ENCODE peak calls at places on chromosomes 2 and 18, in seven cellular contexts. U is stomach; I is CD8-positive, alpha-beta T cell; E is tibial artery; F is breast epithelium; W is kidney; A is CD8-positive, alpha-beta memory T cell. V is an unnamed sample. For H3K36me3, the result is how much of the 10 kb centered on the place peaks cover.

GRCh38 chr18:63888473-63889190 is 1.1 kb downstream of the SERPINB2 start:
- DNase-seq in W (no peak), E (no peak), F (no peak), A (no peak), I (no peak), U (no peak), V (no peak)

GRCh38 chr2:239979243-239980023 is 45.7 kb downstream of the NDUFA10 start:
- DNase-seq in U (no peak), F (no peak), E (no peak), A (no peak), W (no peak), I (no peak), V (no peak)

GRCh38 chr18:5463390-5463789 is 80.4 kb downstream of the EPB41L3 start:
- DNase-seq in F (peak), I (no peak), E (peak), U (no peak), A (no peak), W (no peak), V (peak)

GRCh38 chr2:12321017-12321641 is 395.6 kb upstream of the TRIB2 start:
- DNase-seq in W (no peak), F (peak), I (no peak), A (no peak), U (no peak), E (peak), V (no peak)

GRCh38 chr2:110167326-110167955 is 37.4 kb downstream of the NPHP1 start:
- DNase-seq in U (no peak), I (no peak), F (no peak), W (no peak), E (no peak), A (no peak), V (no peak)

GRCh38 chr18:27713037-27713726 is 463.7 kb downstream of the CDH2 start:
- DNase-seq in I (no peak), U (no peak), W (no peak), F (no peak), A (no peak), E (no peak), V (no peak)

GRCh38 chr2:191170773-191171172 is 20.0 kb upstream of the STAT4 start:
- DNase-seq in E (no peak), F (no peak), W (no peak), A (no peak), U (no peak), I (no peak), V (no peak)

GRCh38 chr2:180776924-180777323 is 203.5 kb upstream of the UBE2E3 start:
- DNase-seq in F (no peak), I (no peak), A (no peak), U (no peak), E (no peak), W (no peak), V (no peak)

GRCh38 chr2:190477563-190478454 is 56.7 kb downstream of the NEMP2 start:
- DNase-seq in E (no peak), I (no peak), U (no peak), W (no peak), A (no peak), F (peak), V (peak)

GRCh38 chr2:182615036-182615435 is 101.0 kb upstream of the DNAJC10 start:
- DNase-seq in U (no peak), W (no peak), F (no peak), A (no peak), E (no peak), I (no peak), V (no peak)

GRCh38 chr2:151765760-151766159 is 31.5 kb upstream of the NEB start:
- DNase-seq in U (no peak), W (no peak), A (no peak), F (no peak), I (no peak), E (no peak), V (no peak)

GRCh38 chr2:4930704-4931103 is 761.5 kb upstream of the SOX11 start:
- DNase-seq in U (no peak), A (no peak), I (no peak), F (no peak), E (no peak), W (no peak), V (no peak)

GRCh38 chr18:51070545-51070944 is 40.5 kb downstream of the SMAD4 start:
- DNase-seq in I (no peak), U (no peak), A (no peak), W (no peak), E (no peak), F (no peak), V (no peak)

GRCh38 chr18:59502899-59503245 is 143.8 kb upstream of the LMAN1 start:
- DNase-seq in F (no peak), E (no peak), A (no peak), U (no peak), W (no peak), I (no peak), V (no peak)

GRCh38 chr2:72921088-72921851 is 4.0 kb downstream of the EMX1 start:
- DNase-seq in I (no peak), E (no peak), F (no peak), A (no peak), W (no peak), U (peak), V (no peak)

GRCh38 chr18:46607926-46608325 is 49.1 kb downstream of the LOXHD1 start:
- DNase-seq in U (no peak), E (no peak), A (no peak), I (no peak), W (no peak), F (no peak), V (no peak)

GRCh38 chr18:10304853-10305252 is 149.6 kb upstream of the APCDD1 start:
- DNase-seq in F (no peak), A (no peak), W (no peak), U (no peak), I (no peak), E (peak), V (no peak)

GRCh38 chr2:9280204-9280603 is 73.6 kb downstream of the ASAP2 start:
- DNase-seq in W (no peak), F (no peak), U (no peak), A (no peak), I (no peak), E (no peak), V (no peak)

GRCh38 chr18:57970356-57971095 is 73.5 kb upstream of the NEDD4L start:
- DNase-seq in I (no peak), W (no peak), F (no peak), U (no peak), E (no peak), A (no peak), V (no peak)

GRCh38 chr2:65429799-65430514 is 2.4 kb downstream of the SPRED2 start:
- DNase-seq in E (no peak), A (no peak), U (peak), W (no peak), I (no peak), F (no peak), V (peak)

GRCh38 chr2:26008851-26009566 is 24.9 kb upstream of the RAB10 start:
- DNase-seq in A (no peak), E (peak), F (peak), W (no peak), U (peak), I (no peak), V (peak)

GRCh38 chr18:5424903-5425302 is 118.9 kb downstream of the EPB41L3 start:
- DNase-seq in E (no peak), I (no peak), W (no peak), F (no peak), U (no peak), A (no peak), V (no peak)

GRCh38 chr2:237725661-237726060 is 72.9 kb upstream of the RBM44 start:
- DNase-seq in E (no peak), W (no peak), U (no peak), A (no peak), I (no peak), F (no peak), V (no peak)

GRCh38 chr2:216404010-216404618 is 8.2 kb upstream of the SMARCAL1 start:
- DNase-seq in F (no peak), A (no peak), I (peak), E (peak), U (peak), W (no peak), V (peak)

GRCh38 chr2:177165731-177166711 is 46.6 kb upstream of the HNRNPA3 start:
- DNase-seq in U (no peak), A (no peak), E (peak), I (no peak), F (no peak), W (no peak), V (no peak)

GRCh38 chr18:63850010-63850409 is 37.5 kb upstream of the SERPINB2 start:
- DNase-seq in U (no peak), E (no peak), W (no peak), F (no peak), I (no peak), A (no peak), V (no peak)

GRCh38 chr2:71798266-71799012 is 345.1 kb downstream of the DYSF start:
- DNase-seq in F (no peak), W (no peak), A (no peak), E (no peak), U (no peak), I (no peak), V (peak)

GRCh38 chr2:241842620-241843211 is 16.0 kb downstream of the PDCD1 start:
- DNase-seq in I (peak), E (peak), F (no peak), A (peak), U (peak), W (peak), V (peak)

GRCh38 chr18:42068030-42068429 is 113.0 kb downstream of the PIK3C3 start:
- DNase-seq in F (no peak), A (no peak), U (no peak), E (no peak), I (no peak), W (no peak), V (no peak)

GRCh38 chr2:108409768-108410167 is 32.0 kb downstream of the SULT1C4 start:
- DNase-seq in A (no peak), W (no peak), I (no peak), E (no peak), F (no peak), U (no peak), V (no peak)

GRCh38 chr2:30346475-30347169 is 100.4 kb upstream of the LCLAT1 start:
- DNase-seq in W (peak), U (no peak), F (peak), A (no peak), I (no peak), E (peak), V (peak)

GRCh38 chr2:191382801-191383200 is 137.6 kb downstream of the MYO1B start:
- DNase-seq in W (no peak), E (no peak), I (no peak), F (peak), U (peak), A (no peak), V (no peak)

GRCh38 chr2:215022418-215022817 is 116.0 kb downstream of the ABCA12 start:
- DNase-seq in I (no peak), W (no peak), F (no peak), E (no peak), A (no peak), U (no peak), V (no peak)

GRCh38 chr2:675982-676646 is 1.1 kb downstream of the TMEM18 start:
- DNase-seq in F (peak), U (no peak), E (peak), A (no peak), W (peak), I (peak), V (peak)

GRCh38 chr2:159326569-159327255 is 40.2 kb upstream of the WDSUB1 start:
- DNase-seq in U (no peak), E (no peak), F (no peak), A (no peak), W (no peak), I (no peak), V (no peak)

GRCh38 chr2:25332571-25332970 is 9.2 kb downstream of the DNMT3A start:
- DNase-seq in F (no peak), I (no peak), E (no peak), U (no peak), W (no peak), A (no peak), V (no peak)

GRCh38 chr2:121699421-121700328 is 37.0 kb downstream of the NIFK start:
- DNase-seq in E (no peak), I (peak), W (peak), F (peak), U (peak), A (peak), V (peak)

GRCh38 chr18:62933261-62933887 is 218.0 kb downstream of the PHLPP1 start:
- DNase-seq in I (no peak), A (no peak), E (no peak), F (no peak), U (no peak), W (no peak), V (no peak)

GRCh38 chr2:47629501-47630460 is 153.2 kb upstream of the MSH6 start:
- DNase-seq in I (no peak), E (no peak), W (no peak), U (no peak), A (no peak), F (no peak), V (peak)
- H3K36me3 ChIP-seq in I (under half), E (under half), W (under half), U (under half), A (under half), F (under half), V (under half)

GRCh38 chr2:196148736-196149135 is 22.6 kb downstream of the STK17B start:
- DNase-seq in F (no peak), W (no peak), E (no peak), U (no peak), A (no peak), I (no peak), V (no peak)
- H3K36me3 ChIP-seq in F (under half), W (under half), E (under half), U (half or more), A (under half), I (under half), V (under half)

DNA sequence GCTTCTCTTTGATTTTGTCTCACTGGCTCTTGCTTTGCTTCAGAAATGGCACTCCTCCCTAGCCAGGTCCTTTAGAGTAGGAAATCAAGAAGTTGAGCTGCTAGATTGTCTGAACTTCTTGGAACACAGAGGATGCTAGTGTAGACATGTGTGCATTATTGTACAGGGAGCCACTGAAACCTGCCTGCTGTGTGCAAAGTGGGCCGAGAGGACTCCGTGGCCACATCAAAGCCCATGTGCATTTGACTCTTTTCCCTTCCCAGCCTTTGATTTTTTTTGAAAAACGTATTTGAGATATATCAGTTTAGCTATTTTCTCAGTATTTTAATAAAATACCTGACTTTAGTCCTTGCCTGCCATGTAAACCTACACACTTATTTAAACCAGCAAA is 83.1 kb downstream of the TMEM247 start:
- DNase-seq in E (no peak), A (no peak), F (no peak), W (no peak), I (no peak), U (no peak), V (no peak)
- H3K36me3 ChIP-seq in E (under half), A (under half), F (under half), W (under half), I (under half), U (under half), V (under half)

GRCh38 chr18:26456070-26456491 is 92.3 kb downstream of the KCTD1 start:
- DNase-seq in I (no peak), A (no peak), W (no peak), U (no peak), E (no peak), F (no peak), V (no peak)
- H3K36me3 ChIP-seq in I (under half), A (under half), W (under half), U (under half), E (under half), F (under half), V (under half)

DNA sequence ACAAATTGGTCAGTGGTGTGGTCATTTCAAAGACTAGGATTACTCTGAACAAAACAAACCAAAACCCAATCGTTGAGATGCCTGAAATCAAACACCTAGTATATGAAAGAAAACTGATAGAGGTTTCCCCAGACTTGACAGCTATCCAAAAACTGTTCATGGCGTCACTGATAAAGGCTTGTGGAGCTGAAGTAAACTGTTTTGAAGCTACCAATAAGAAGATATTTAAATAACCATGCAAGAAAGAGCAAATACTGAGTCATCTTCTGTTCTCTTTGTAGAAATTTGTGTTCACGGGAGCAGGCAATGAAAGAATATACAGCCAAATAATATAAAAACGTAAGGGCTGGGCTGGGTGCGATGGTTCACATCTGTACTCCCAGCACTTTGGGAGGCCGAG is 7.5 kb upstream of the COLEC11 start:
- DNase-seq in I (no peak), E (no peak), F (no peak), W (no peak), A (no peak), U (no peak), V (no peak)
- H3K36me3 ChIP-seq in I (under half), E (under half), F (under half), W (under half), A (under half), U (under half), V (under half)

V was measured in thyroid gland.